ENCODE peak calls at places on chromosome 13, in eight cellular contexts. Z is ovary, Q is upper lobe of right lung, N is foreskin fibroblast, D is body of pancreas, P is AG04450, F is heart right ventricle, T is trophoblast cell. B is an unnamed sample.

GRCh38 chr13:88887045-88887662 is 1216.0 kb downstream of the SLITRK5 start:
- DNase-seq in Z (no peak), Q (peak; percentile 30), N (no peak), D (no peak), P (no peak), F (no peak), T (no peak), B (no peak)

GRCh38 chr13:84609716-84610115 is 727.4 kb upstream of the SLITRK1 start:
- DNase-seq in Z (no peak), Q (no peak), N (peak; percentile 61), D (no peak), P (peak; percentile 10), F (no peak), T (no peak), B (peak; percentile 48)

GRCh38 chr13:65825039-65825438 is 1405.1 kb downstream of the PCDH9 start:
- DNase-seq in Z (no peak), Q (no peak), N (no peak), D (no peak), P (no peak), F (no peak), T (no peak), B (no peak)

GRCh38 chr13:28497143-28497876 is 2.4 kb upstream of the FLT1 start:
- DNase-seq in Z (no peak), Q (no peak), N (no peak), D (no peak), P (no peak), F (no peak), T (no peak), B (no peak)

GRCh38 chr13:62336507-62336906 is 920.9 kb upstream of the PCDH20 start:
- DNase-seq in Z (no peak), Q (no peak), N (no peak), D (no peak), P (no peak), F (no peak), T (no peak), B (no peak)

GRCh38 chr13:59425211-59425721 is 738.5 kb downstream of the DIAPH3 start:
- DNase-seq in Z (no peak), Q (no peak), N (peak; percentile 46), D (no peak), P (peak; percentile 51), F (no peak), T (peak; percentile 24), B (peak; percentile 23)

GRCh38 chr13:91346848-91347211 is 657 bp upstream of the MIR17HG start:
- DNase-seq in Z (no peak), Q (no peak), N (peak; percentile 35), D (peak; percentile 55), P (no peak), F (no peak), T (peak; percentile 1), B (no peak)

GRCh38 chr13:48110930-48111721 is 16.2 kb upstream of the MED4 start:
- DNase-seq in Z (no peak), Q (no peak), N (no peak), D (peak; percentile 10), P (no peak), F (peak; percentile 78), T (peak; percentile 12), B (no peak)

GRCh38 chr13:96816874-96817273 is 177.4 kb downstream of the OXGR1 start:
- DNase-seq in Z (no peak), Q (no peak), N (peak; percentile 26), D (no peak), P (no peak), F (no peak), T (no peak), B (no peak)

GRCh38 chr13:83057119-83057518 is 825.2 kb downstream of the SLITRK1 start:
- DNase-seq in Z (no peak), Q (no peak), N (peak; percentile 38), D (no peak), P (no peak), F (no peak), T (no peak), B (peak; percentile 25)

GRCh38 chr13:53015044-53015443 is 13.6 kb upstream of the OLFM4 start:
- DNase-seq in Z (no peak), Q (no peak), N (no peak), D (peak; percentile 45), P (no peak), F (no peak), T (no peak), B (no peak)

GRCh38 chr13:31394491-31394890 is 194.7 kb downstream of the B3GLCT start:
- DNase-seq in Z (no peak), Q (no peak), N (no peak), D (no peak), P (no peak), F (no peak), T (no peak), B (no peak)

GRCh38 chr13:76707360-76707759 is 178.8 kb downstream of the KCTD12 start:
- DNase-seq in Z (no peak), Q (no peak), N (peak; percentile 39), D (no peak), P (no peak), F (no peak), T (no peak), B (no peak)

GRCh38 chr13:93624371-93624777 is 397.8 kb downstream of the GPC6 start:
- DNase-seq in Z (no peak), Q (no peak), N (no peak), D (no peak), P (no peak), F (no peak), T (no peak), B (no peak)

GRCh38 chr13:24299488-24300114 is 9.8 kb upstream of the C1QTNF9 start:
- DNase-seq in Z (no peak), Q (no peak), N (no peak), D (no peak), P (no peak), F (no peak), T (no peak), B (no peak)

GRCh38 chr13:107079423-107080099 is 511.6 kb upstream of the ARGLU1 start:
- DNase-seq in Z (no peak), Q (no peak), N (no peak), D (no peak), P (no peak), F (no peak), T (no peak), B (no peak)

GRCh38 chr13:28542804-28543203 is 47.9 kb upstream of the FLT1 start:
- DNase-seq in Z (no peak), Q (no peak), N (no peak), D (no peak), P (no peak), F (no peak), T (no peak), B (no peak)

GRCh38 chr13:45807520-45808099 is 43.9 kb downstream of the SIAH3 start:
- DNase-seq in Z (no peak), Q (no peak), N (peak; percentile 70), D (peak; percentile 47), P (no peak), F (peak; percentile 29), T (peak; percentile 14), B (peak; percentile 15)

GRCh38 chr13:40205771-40206240 is 460.6 kb downstream of the FOXO1 start:
- DNase-seq in Z (no peak), Q (no peak), N (no peak), D (no peak), P (no peak), F (no peak), T (no peak), B (no peak)

GRCh38 chr13:40206241-40207109 is 460.0 kb downstream of the FOXO1 start:
- DNase-seq in Z (no peak), Q (no peak), N (peak; percentile 27), D (peak; percentile 70), P (no peak), F (no peak), T (no peak), B (no peak)

GRCh38 chr13:40210865-40211585 is 455.4 kb downstream of the FOXO1 start:
- DNase-seq in Z (no peak), Q (no peak), N (no peak), D (no peak), P (no peak), F (no peak), T (no peak), B (no peak)

GRCh38 chr13:40207110-40207478 is 459.3 kb downstream of the FOXO1 start:
- DNase-seq in Z (no peak), Q (no peak), N (no peak), D (no peak), P (no peak), F (no peak), T (no peak), B (no peak)

GRCh38 chr13:40208517-40208916 is 457.9 kb downstream of the FOXO1 start:
- DNase-seq in Z (no peak), Q (no peak), N (no peak), D (no peak), P (no peak), F (no peak), T (no peak), B (no peak)
- H3K4me3 ChIP-seq in Z (no peak overlapping the region), Q (no peak overlapping the region), N (no peak overlapping the region), D (no peak overlapping the region), P (no peak overlapping the region), F (no peak overlapping the region), T (no peak overlapping the region), B (no peak overlapping the region)

DNA sequence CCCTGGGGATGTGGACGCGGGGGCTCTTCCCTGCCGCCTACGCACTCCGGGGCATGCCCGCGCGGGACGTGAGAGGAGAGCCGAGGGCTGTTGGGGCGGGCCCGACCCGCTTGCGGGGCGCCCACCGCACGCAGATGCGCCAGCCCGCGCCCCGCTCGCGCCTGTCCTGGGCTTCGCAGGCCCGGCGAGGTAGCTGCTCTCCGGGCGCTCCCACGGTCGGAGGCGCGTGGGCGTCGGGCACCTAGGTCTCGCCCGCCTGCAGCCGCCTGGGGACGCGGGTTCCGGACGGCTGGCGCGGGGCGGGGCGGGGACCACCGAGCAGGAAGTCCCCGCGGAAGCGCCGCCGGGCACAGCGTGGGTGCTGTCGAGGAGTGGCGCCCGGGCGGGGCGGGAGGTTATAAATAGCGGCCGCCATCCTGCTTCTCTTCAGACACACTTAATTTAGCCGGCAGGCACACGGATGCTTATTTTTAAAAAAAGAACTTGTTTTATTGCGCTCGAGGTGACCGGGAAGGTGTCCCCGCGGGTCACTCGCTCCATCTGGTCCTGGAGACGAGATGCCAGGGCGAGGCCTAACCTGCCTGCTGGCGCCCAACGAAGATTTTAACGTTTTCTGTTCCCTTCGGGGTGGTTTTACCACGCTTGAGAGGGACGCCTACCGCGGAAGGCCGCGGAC is 561 bp upstream of the GJA3 start:
- DNase-seq in Z (no peak), Q (no peak), N (peak; percentile 47), D (no peak), P (no peak), F (no peak), T (no peak), B (no peak)
- H3K4me3 ChIP-seq in Z (peak overlapping the region; percentile 25), Q (peak overlapping the region; percentile 36), N (peak overlapping the region; percentile 45), D (no peak overlapping the region), P (peak overlapping the region; percentile 71), F (peak overlapping the region; percentile 51), T (peak overlapping the region; percentile 67), B (peak overlapping the region; percentile 54)

DNA sequence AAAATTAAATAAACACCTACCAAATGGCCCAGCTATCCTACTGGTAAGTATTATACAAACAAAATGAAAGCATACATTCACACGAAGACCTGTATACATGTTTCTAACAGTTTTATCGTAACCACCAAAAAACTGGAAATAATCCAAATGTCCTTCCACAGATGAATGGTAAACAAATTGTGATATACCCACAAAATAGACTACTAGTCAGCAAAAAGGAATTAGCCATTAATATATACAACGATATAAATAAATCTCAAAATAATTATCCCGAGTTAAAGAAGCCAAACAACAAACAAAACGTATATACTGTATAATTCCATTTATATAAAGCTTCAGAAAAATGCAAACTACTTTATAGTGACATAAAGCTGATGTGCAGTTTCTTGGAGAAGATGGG is 106.3 kb upstream of the SERTM1 start:
- DNase-seq in Z (no peak), Q (no peak), N (no peak), D (no peak), P (no peak), F (no peak), T (no peak), B (no peak)
- H3K4me3 ChIP-seq in Z (no peak overlapping the region), Q (no peak overlapping the region), N (no peak overlapping the region), D (no peak overlapping the region), P (no peak overlapping the region), F (no peak overlapping the region), T (no peak overlapping the region), B (no peak overlapping the region)

GRCh38 chr13:35856721-35857346 is 274.3 kb downstream of the DCLK1 start:
- DNase-seq in Z (no peak), Q (no peak), N (no peak), D (no peak), P (no peak), F (no peak), T (no peak), B (no peak)
- H3K4me3 ChIP-seq in Z (no peak overlapping the region), Q (no peak overlapping the region), N (no peak overlapping the region), D (no peak overlapping the region), P (no peak overlapping the region), F (no peak overlapping the region), T (no peak overlapping the region), B (no peak overlapping the region)

B was measured in skeletal muscle cell.